ENCODE peak calls at places on chromosomes 4 and X, in six cellular contexts. F is neural progenitor cell, I is HCT116, P is SK-N-SH, J is MM.1S, V is PC-3. N is an unnamed sample.

GRCh38 chrX:3403748-3404147 is 57.3 kb upstream of the MXRA5 start:
- DNase-seq in V (no peak), P (no peak), F (no peak), I (no peak), J (no peak), N (peak; percentile 55)

GRCh38 chrX:6959006-6959405 is 188.5 kb upstream of the STS start:
- DNase-seq in J (no peak), I (no peak), F (peak; percentile 41), P (no peak), V (no peak), N (no peak)

GRCh38 chr4:57061395-57061794 is 48.8 kb downstream of the IGFBP7 start:
- DNase-seq in F (no peak), J (no peak), V (no peak), P (no peak), I (no peak), N (peak; percentile 39)

GRCh38 chr4:64144994-64145393 is 264.3 kb downstream of the TECRL start:
- DNase-seq in I (no peak), V (peak; percentile 73), F (no peak), J (no peak), P (no peak), N (no peak)

GRCh38 chr4:33160126-33160525 is 2440.0 kb downstream of the PCDH7 start:
- DNase-seq in V (peak; percentile 53), P (no peak), J (peak; percentile 53), I (peak; percentile 22), F (peak; percentile 29), N (peak; percentile 79)

GRCh38 chrX:10350991-10351390 is 194.2 kb downstream of the CLCN4 start:
- DNase-seq in V (peak; percentile 82), J (no peak), P (no peak), I (no peak), F (no peak), N (peak; percentile 4)

GRCh38 chrX:19893722-19894121 is 6.3 kb upstream of the SH3KBP1 start:
- DNase-seq in J (no peak), P (no peak), I (no peak), F (no peak), V (peak; percentile 82), N (peak; percentile 55)

GRCh38 chrX:14362731-14363130 is 166.6 kb upstream of the GLRA2 start:
- DNase-seq in I (no peak), F (no peak), J (no peak), V (peak; percentile 13), P (no peak), N (peak; percentile 40)

GRCh38 chrX:103571121-103571520 is 14.2 kb upstream of the TCEAL4 start:
- DNase-seq in J (no peak), I (no peak), F (no peak), P (no peak), V (no peak), N (no peak)

GRCh38 chr4:152259866-152260265 is 276.0 kb downstream of the FBXW7 start:
- DNase-seq in F (no peak), V (peak; percentile 81), P (no peak), I (no peak), J (no peak), N (peak; percentile 86)

GRCh38 chr4:40559585-40560465 is 69.8 kb downstream of the RBM47 start:
- DNase-seq in J (no peak), F (no peak), I (no peak), P (no peak), V (no peak), N (no peak)

GRCh38 chr4:84968936-84969335 is 2.4 kb upstream of the WDFY3 start:
- DNase-seq in I (no peak), V (no peak), F (no peak), P (no peak), J (no peak), N (no peak)

GRCh38 chrX:16469870-16470269 is 180.1 kb upstream of the S100G start:
- DNase-seq in P (no peak), J (no peak), F (peak; percentile 8), I (no peak), V (no peak), N (no peak)

GRCh38 chr4:26873391-26874026 is 12.9 kb downstream of the STIM2 start:
- DNase-seq in F (no peak), P (no peak), J (no peak), I (no peak), V (no peak), N (no peak)

GRCh38 chr4:7337196-7338058 is 97.3 kb downstream of the PSAPL1 start:
- DNase-seq in J (no peak), F (no peak), I (no peak), P (no peak), V (no peak), N (no peak)

GRCh38 chr4:183413562-183414200 is 30.8 kb upstream of the CDKN2AIP start:
- DNase-seq in F (no peak), I (no peak), J (no peak), V (no peak), P (no peak), N (no peak)

GRCh38 chrX:18961686-18962085 is 22.2 kb downstream of the PHKA2 start:
- DNase-seq in P (no peak), I (no peak), V (no peak), F (no peak), J (no peak), N (peak; percentile 65)

GRCh38 chrX:148049441-148049840 is 68.3 kb downstream of the FMR1NB start:
- DNase-seq in F (peak; percentile 56), J (peak; percentile 54), P (peak; percentile 37), I (peak; percentile 1), V (peak; percentile 56), N (peak; percentile 40)

GRCh38 chr4:74262522-74262921 is 45.7 kb upstream of the EPGN start:
- DNase-seq in I (no peak), P (peak; percentile 6), V (no peak), J (no peak), F (no peak), N (peak; percentile 13)

GRCh38 chrX:150905293-150905692 is 6.8 kb upstream of the CD99L2 start:
- DNase-seq in J (no peak), P (no peak), F (no peak), V (no peak), I (no peak), N (no peak)

GRCh38 chr4:185071412-185071811 is 53.1 kb downstream of the HELT start:
- DNase-seq in J (no peak), P (no peak), V (no peak), I (no peak), F (peak; percentile 34), N (no peak)

GRCh38 chr4:123390846-123391456 is 5.6 kb upstream of the SPRY1 start:
- DNase-seq in P (peak; percentile 36), I (peak; percentile 4), V (peak; percentile 47), F (no peak), J (peak; percentile 55), N (peak; percentile 49)

GRCh38 chrX:111568356-111568755 is 56.9 kb downstream of the SERTM2 start:
- DNase-seq in F (peak; percentile 59), P (peak; percentile 17), J (no peak), I (peak; percentile 6), V (peak; percentile 2), N (peak; percentile 21)

DNA sequence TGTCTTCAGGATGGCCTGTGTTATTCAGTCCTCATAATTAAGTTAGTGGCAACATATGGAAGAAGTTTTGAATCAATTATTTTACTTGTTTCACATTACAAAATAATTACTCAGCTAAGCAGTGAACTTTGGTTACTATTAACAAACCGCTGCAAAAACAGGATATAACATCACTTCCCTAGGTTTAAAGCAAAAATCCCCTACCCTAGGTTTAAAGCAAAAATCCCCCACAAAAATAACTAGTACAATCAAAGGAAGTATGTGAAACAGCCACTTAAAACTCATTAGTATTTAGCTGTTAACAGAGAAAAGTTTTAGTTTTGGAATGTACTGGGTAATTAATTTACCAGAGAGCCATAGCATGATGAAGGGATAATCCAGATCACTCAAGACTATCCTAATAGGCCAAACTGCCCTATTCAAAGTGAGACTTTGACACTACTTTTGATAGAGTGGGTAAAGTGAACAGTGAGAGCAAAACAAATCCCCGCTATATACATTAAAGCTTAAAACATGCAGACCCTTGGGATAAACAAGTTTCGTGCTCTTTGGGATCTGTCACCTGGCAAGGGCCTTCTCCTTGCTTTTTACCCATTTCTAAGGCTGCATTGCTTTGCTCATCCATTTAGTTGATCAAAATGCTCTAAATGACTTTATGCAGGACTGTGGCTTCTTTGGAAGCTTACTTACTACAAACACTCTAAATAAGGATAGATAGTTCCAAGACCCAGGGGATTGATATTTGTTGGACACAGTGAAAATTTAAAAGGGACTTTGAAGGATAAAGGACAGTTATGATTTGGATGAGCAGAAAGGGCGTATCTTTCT is 36.4 kb upstream of the GPR174 start:
- DNase-seq in V (no peak), P (no peak), I (no peak), F (no peak), J (peak; percentile 43), N (no peak)
- TF ChIP-seq EZH2phosphoT487 in V (no peak), P (no peak), I (no peak), F (no peak), J (no peak), N (no peak)

DNA sequence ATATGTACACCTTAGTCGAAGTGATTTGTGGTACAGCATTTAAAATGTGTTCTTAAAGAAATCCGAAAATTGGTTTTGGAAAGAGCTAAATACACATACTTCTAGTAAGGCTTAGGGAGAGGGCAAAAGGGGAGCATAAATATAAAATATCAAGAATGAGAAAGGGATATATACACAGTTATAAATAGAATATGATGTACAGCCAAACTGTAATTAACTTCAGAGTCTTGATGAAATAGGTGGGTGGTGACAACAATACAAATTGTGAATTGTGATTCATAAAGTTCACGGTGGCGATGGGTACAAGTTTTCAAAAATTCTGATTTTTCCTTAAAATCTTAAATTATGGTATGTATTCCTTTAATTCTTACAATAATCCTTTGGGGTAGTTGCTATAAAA is 62.2 kb downstream of the KDM6A start:
- DNase-seq in I (no peak), F (no peak), J (no peak), V (no peak), P (no peak), N (no peak)
- H4K20me1 ChIP-seq in I (no peaks in the 10 kb centered on the region), F (peaks cover 45% of the 10 kb centered on the region), J (peaks cover 13% of the 10 kb centered on the region), V (peaks cover 45% of the 10 kb centered on the region), P (peaks cover 88% of the 10 kb centered on the region), N (no peaks in the 10 kb centered on the region)

GRCh38 chrX:105220636-105221035 is at the start of gene TEX13A:
- DNase-seq in F (no peak), I (no peak), J (no peak), V (no peak), P (no peak), N (no peak)
- H3K9ac ChIP-seq in F (no peak within 1 kb of the TSS), I (no peak within 1 kb of the TSS), J (no peak within 1 kb of the TSS), V (no peak within 1 kb of the TSS), P (no peak within 1 kb of the TSS), N (no peak within 1 kb of the TSS)

GRCh38 chrX:31356501-31357263 is 284.8 kb upstream of the FTHL17 start:
- DNase-seq in I (no peak), F (no peak), V (no peak), J (no peak), P (no peak), N (no peak)

GRCh38 chrX:31350808-31351074 is 278.9 kb upstream of the FTHL17 start:
- DNase-seq in J (no peak), P (no peak), F (no peak), V (no peak), I (no peak), N (no peak)

GRCh38 chrX:31355206-31355955 is 283.5 kb upstream of the FTHL17 start:
- DNase-seq in F (no peak), P (no peak), I (no peak), V (no peak), J (no peak), N (no peak)

GRCh38 chrX:31349515-31349914 is 277.7 kb upstream of the FTHL17 start:
- DNase-seq in I (no peak), P (no peak), J (no peak), F (no peak), V (peak; percentile 1), N (no peak)

DNA sequence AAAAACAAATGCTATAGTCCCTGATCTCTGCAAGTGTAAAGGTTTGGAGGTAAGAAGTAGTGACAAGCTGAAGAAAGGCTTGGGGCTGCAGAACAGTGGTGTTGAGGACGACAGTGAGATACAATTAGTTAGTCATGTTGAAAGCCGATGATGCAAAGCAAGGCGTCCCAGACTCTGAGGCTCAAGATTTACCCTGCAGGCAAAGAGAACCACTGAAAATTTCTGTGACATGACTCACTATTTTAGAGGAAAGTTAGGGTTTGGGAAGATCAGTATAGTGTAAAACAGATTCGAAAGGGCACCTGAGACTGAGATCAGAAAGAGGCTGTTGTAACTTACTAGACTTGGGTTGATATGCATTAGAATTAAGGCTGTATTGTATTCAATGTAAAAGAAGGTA is 281.3 kb upstream of the FTHL17 start:
- DNase-seq in J (no peak), F (no peak), I (no peak), P (no peak), V (peak; percentile 63), N (peak; percentile 75)
- TF ChIP-seq EZH2phosphoT487 in J (no peak), F (no peak), I (no peak), P (no peak), V (no peak), N (no peak)

N was measured in GM23248.